ENCODE peak calls at places on chromosomes 2 and 18, in seven cellular contexts. G, O, H, J, V, N and R are unnamed samples.

GRCh38 chr2:200538139-200538538 is 12.1 kb downstream of the SGO2 start:
- DNase-seq in G (no peak), O (no peak), H (no peak), J (no peak), V (no peak), N (no peak), R (no peak)

GRCh38 chr18:26911840-26912239 is 46.3 kb upstream of the AQP4 start:
- DNase-seq in G (no peak), O (no peak), H (no peak), J (no peak), V (no peak), N (no peak), R (no peak)

GRCh38 chr2:209308415-209308814 is 115.4 kb upstream of the MAP2 start:
- DNase-seq in G (no peak), O (no peak), H (no peak), J (no peak), V (no peak), N (no peak), R (no peak)

GRCh38 chr2:227615906-227616305 is 1.3 kb upstream of the SCYGR3 start:
- DNase-seq in G (no peak), O (no peak), H (no peak), J (no peak), V (no peak), N (no peak), R (no peak)

GRCh38 chr2:143890799-143891198 is 629.1 kb downstream of the ZEB2 start:
- DNase-seq in G (no peak), O (no peak), H (peak; percentile 16), J (no peak), V (no peak), N (no peak), R (no peak)

GRCh38 chr2:180599804-180600203 is 380.6 kb upstream of the UBE2E3 start:
- DNase-seq in G (no peak), O (no peak), H (no peak), J (no peak), V (no peak), N (no peak), R (no peak)

GRCh38 chr2:19580830-19581229 is 222.4 kb upstream of the OSR1 start:
- DNase-seq in G (no peak), O (no peak), H (peak; percentile 49), J (no peak), V (no peak), N (no peak), R (no peak)

GRCh38 chr18:63365909-63366269 is 1.1 kb downstream of the KDSR start:
- DNase-seq in G (no peak), O (no peak), H (peak; percentile 6), J (no peak), V (no peak), N (peak; percentile 3), R (no peak)

GRCh38 chr2:29459445-29460179 is 344.4 kb downstream of the CLIP4 start:
- DNase-seq in G (no peak), O (no peak), H (peak; percentile 90), J (no peak), V (no peak), N (no peak), R (no peak)

GRCh38 chr18:22172594-22173049 is 3.2 kb downstream of the GATA6 start:
- DNase-seq in G (no peak), O (no peak), H (no peak), J (no peak), V (no peak), N (no peak), R (no peak)

GRCh38 chr18:22214731-22215528 is 45.5 kb downstream of the GATA6 start:
- DNase-seq in G (no peak), O (no peak), H (peak; percentile 57), J (no peak), V (no peak), N (no peak), R (no peak)

GRCh38 chr2:106701134-106701994 is 184.6 kb downstream of the ST6GAL2 start:
- DNase-seq in G (no peak), O (no peak), H (no peak), J (no peak), V (no peak), N (no peak), R (no peak)

GRCh38 chr18:6486313-6486712 is 71.6 kb upstream of the L3MBTL4 start:
- DNase-seq in G (no peak), O (no peak), H (no peak), J (no peak), V (no peak), N (no peak), R (no peak)

GRCh38 chr2:40666438-40666837 is 214.5 kb upstream of the SLC8A1 start:
- DNase-seq in G (peak; percentile 31), O (no peak), H (no peak), J (no peak), V (no peak), N (no peak), R (no peak)

GRCh38 chr2:154439156-154439555 is 259.3 kb upstream of the KCNJ3 start:
- DNase-seq in G (no peak), O (no peak), H (no peak), J (no peak), V (no peak), N (no peak), R (no peak)

GRCh38 chr2:170271340-170271739 is 93.4 kb downstream of the MYO3B start:
- DNase-seq in G (no peak), O (no peak), H (no peak), J (no peak), V (no peak), N (no peak), R (no peak)

GRCh38 chr2:149040451-149040850 is 2.0 kb downstream of the LYPD6B start:
- DNase-seq in G (no peak), O (peak; percentile 42), H (no peak), J (peak; percentile 77), V (no peak), N (peak; percentile 6), R (no peak)

GRCh38 chr2:164479460-164479859 is 141.8 kb downstream of the GRB14 start:
- DNase-seq in G (no peak), O (peak; percentile 27), H (peak; percentile 22), J (no peak), V (no peak), N (no peak), R (no peak)

DNA sequence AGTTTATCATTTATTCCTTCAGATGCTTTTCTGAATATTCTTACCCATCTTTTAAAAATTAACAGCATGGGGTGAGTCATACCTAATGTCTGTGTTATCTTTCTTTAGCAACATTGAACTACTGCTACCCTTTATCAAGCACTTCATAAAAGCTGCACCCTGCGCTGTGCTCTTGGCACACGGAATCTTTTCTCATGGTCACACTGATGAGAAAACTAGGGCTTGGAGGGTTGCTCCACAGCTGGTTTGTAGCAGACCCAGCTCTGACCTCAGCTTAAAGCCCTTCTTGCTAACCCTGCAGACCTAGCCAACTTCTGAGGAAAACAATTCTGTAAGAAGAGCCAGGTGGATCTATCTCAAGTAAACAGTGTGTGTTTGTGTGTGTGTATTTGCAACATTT is 106.3 kb downstream of the RNF144A start:
- DNase-seq in G (peak; percentile 59), O (no peak), H (no peak), J (no peak), V (no peak), N (no peak), R (no peak)
- TF ChIP-seq POLR2A in G (no peak), O (no peak), H (no peak), J (no peak), V (no peak), N (no peak), R (no peak)

DNA sequence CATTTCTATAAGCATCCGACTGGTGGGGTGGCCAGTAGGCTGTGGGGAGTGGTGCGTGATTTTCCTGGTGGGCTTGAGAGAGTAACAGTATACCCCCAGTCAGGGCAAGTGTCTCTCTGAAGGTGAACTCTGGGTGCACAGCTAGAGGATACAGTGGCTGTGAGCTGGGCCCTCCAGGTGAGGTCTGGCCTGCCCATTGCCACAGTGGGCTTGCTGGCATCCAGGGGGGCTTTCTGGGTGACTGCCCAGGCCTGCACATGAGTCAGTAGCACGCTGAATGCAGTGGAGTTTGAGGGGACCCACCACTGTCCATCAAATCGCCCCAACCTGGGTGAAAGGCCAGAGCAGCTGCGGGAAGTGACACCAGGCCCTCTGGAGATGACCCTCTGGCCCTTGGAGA is 4.5 kb downstream of the STEAP3 start:
- DNase-seq in G (no peak), O (no peak), H (no peak), J (no peak), V (no peak), N (no peak), R (no peak)
- H3K4me1 ChIP-seq in G (no peaks in the 10 kb centered on the region), O (peaks cover 11% of the 10 kb centered on the region), H (peaks cover 39% of the 10 kb centered on the region), J (peaks cover 20% of the 10 kb centered on the region), V (no peaks in the 10 kb centered on the region), N (peaks cover 11% of the 10 kb centered on the region), R (peaks cover 11% of the 10 kb centered on the region)

GRCh38 chr2:112304298-112304941 is 29.0 kb downstream of the ZC3H6 start:
- DNase-seq in G (no peak), O (no peak), H (no peak), J (no peak), V (no peak), N (no peak), R (no peak)
- H3K27ac ChIP-seq in G (no peak overlapping the region), O (no peak overlapping the region), H (no peak overlapping the region), J (no peak overlapping the region), V (no peak overlapping the region), N (no peak overlapping the region), R (no peak overlapping the region)

GRCh38 chr2:241355983-241356870 is at the start of gene FARP2:
- DNase-seq in G (peak; percentile 99), O (peak; percentile 94), H (peak; percentile 98), J (peak; percentile 83), V (peak; percentile 100), N (peak; percentile 89), R (peak; percentile 99)

GRCh38 chr2:241356871-241357260 is 781 bp downstream of the FARP2 start:
- DNase-seq in G (no peak), O (no peak), H (no peak), J (no peak), V (no peak), N (no peak), R (no peak)

GRCh38 chr2:241357531-241357930 is 1.4 kb downstream of the FARP2 start:
- DNase-seq in G (no peak), O (no peak), H (no peak), J (no peak), V (no peak), N (no peak), R (no peak)

GRCh38 chr2:241352227-241352626 is 3.9 kb upstream of the FARP2 start:
- DNase-seq in G (no peak), O (no peak), H (no peak), J (no peak), V (no peak), N (no peak), R (no peak)

DNA sequence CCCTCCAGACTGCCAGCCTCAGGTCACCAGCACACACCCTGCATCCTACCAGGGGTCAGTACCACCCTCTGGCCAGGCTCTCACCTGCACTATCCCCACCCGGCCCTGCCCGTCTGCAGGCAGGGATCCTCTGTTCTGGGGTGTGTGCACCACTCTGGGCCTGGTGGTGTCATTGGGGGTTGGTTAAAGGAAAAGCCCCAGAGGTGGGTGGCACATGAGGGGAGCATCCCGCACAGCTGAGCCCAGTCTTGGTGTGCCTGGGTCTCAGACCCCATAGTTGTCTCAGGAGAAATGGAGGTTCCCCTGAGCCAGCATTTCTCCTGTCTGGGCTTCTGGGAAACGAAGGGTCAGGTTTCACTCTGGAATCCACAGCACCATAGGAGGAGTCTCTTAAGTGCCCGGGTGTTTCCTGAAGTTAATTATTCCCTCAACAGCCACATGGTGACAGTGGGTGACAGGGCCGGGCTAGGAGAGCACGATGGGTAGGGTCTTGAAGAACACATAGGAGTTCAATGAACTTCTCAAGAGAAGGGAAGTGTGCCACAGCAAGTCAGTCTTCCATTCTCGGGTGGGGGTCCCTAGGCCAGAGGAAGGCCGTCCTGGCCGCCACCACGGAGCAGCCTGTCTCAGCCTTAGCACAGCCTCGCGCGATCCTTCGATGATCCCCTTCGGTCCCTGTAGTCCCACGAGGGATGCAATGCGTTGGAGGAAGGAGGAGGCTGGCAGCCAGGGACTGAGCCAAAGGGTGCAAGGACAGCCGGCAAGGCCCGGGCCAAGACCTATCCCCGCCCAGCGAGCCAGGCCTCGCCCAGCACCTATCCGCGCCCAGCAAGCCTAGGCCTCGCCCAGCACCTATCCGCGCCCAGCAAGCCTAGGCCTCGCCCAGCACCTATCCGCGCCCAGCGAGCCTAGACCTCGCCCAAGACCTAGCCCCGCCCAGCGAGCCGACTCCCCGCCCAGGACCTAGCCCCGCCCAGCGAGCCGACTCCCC is 1.1 kb upstream of the FARP2 start:
- DNase-seq in G (peak; percentile 82), O (peak; percentile 81), H (peak; percentile 51), J (peak; percentile 59), V (peak; percentile 98), N (peak; percentile 46), R (peak; percentile 84)
- TF ChIP-seq POLR2A in G (peak; percentile 29), O (no peak), H (no peak), J (peak; percentile 64), V (no peak), N (no peak), R (no peak)